ENCODE peak calls at places on chromosomes 1 and 21, in eight cellular contexts. D, R, Q, E, J, O, H and P are unnamed samples.

GRCh38 chr1:41152622-41153044 is 89.5 kb downstream of the SCMH1 start:
- DNase-seq in D (peak; percentile 92), R (no peak), Q (no peak), E (no peak), J (peak; percentile 96), O (peak; percentile 88), H (no peak), P (peak; percentile 44)

GRCh38 chr1:16111771-16112557 is 38.5 kb upstream of the FAM131C start:
- DNase-seq in D (peak; percentile 87), R (no peak), Q (no peak), E (peak; percentile 63), J (no peak), O (peak; percentile 68), H (no peak), P (no peak)

GRCh38 chr1:171081220-171081993 is 9.3 kb upstream of the FMO3 start:
- DNase-seq in D (peak; percentile 64), R (no peak), Q (no peak), E (no peak), J (peak; percentile 62), O (peak; percentile 71), H (no peak), P (peak; percentile 0)

GRCh38 chr1:93578911-93579825 is 102.5 kb downstream of the BCAR3 start:
- DNase-seq in D (no peak), R (no peak), Q (no peak), E (no peak), J (no peak), O (no peak), H (peak; percentile 17), P (no peak)

GRCh38 chr1:26288311-26288941 is 8.5 kb downstream of the SH3BGRL3 start:
- DNase-seq in D (peak; percentile 30), R (no peak), Q (peak; percentile 90), E (no peak), J (no peak), O (no peak), H (no peak), P (no peak)

GRCh38 chr1:3676581-3677410 is 24.5 kb downstream of the TP73 start:
- DNase-seq in D (no peak), R (no peak), Q (peak; percentile 62), E (no peak), J (no peak), O (no peak), H (no peak), P (no peak)

GRCh38 chr1:108082741-108083562 is 117.2 kb downstream of the SLC25A24 start:
- DNase-seq in D (no peak), R (no peak), Q (peak; percentile 28), E (no peak), J (peak; percentile 41), O (no peak), H (no peak), P (no peak)

GRCh38 chr1:36560621-36561364 is 78.1 kb upstream of the CSF3R start:
- DNase-seq in D (no peak), R (no peak), Q (no peak), E (no peak), J (no peak), O (no peak), H (no peak), P (no peak)

GRCh38 chr1:30083800-30084464 is 639.5 kb downstream of the MATN1 start:
- DNase-seq in D (peak; percentile 84), R (no peak), Q (no peak), E (peak; percentile 18), J (peak; percentile 58), O (peak; percentile 77), H (no peak), P (peak; percentile 46)

GRCh38 chr1:79100385-79100784 is 93.9 kb upstream of the ADGRL4 start:
- DNase-seq in D (peak; percentile 87), R (no peak), Q (no peak), E (no peak), J (peak; percentile 69), O (peak; percentile 35), H (no peak), P (peak; percentile 43)

GRCh38 chr1:158117854-158118691 is 62.6 kb upstream of the CD1D start:
- DNase-seq in D (peak; percentile 34), R (no peak), Q (peak; percentile 67), E (peak; percentile 28), J (peak; percentile 32), O (peak; percentile 29), H (no peak), P (no peak)

GRCh38 chr1:64691631-64692030 is 53.2 kb upstream of the RAVER2 start:
- DNase-seq in D (peak; percentile 48), R (no peak), Q (no peak), E (no peak), J (peak; percentile 20), O (peak; percentile 38), H (no peak), P (no peak)

GRCh38 chr1:30008998-30009657 is 714.3 kb downstream of the MATN1 start:
- DNase-seq in D (no peak), R (no peak), Q (no peak), E (no peak), J (peak; percentile 32), O (no peak), H (no peak), P (no peak)

GRCh38 chr1:150895618-150896017 is 8.7 kb downstream of the CTXND2 start:
- DNase-seq in D (peak; percentile 49), R (no peak), Q (no peak), E (no peak), J (peak; percentile 95), O (no peak), H (no peak), P (no peak)

GRCh38 chr21:26437326-26438009 is 135.6 kb downstream of the CYYR1 start:
- DNase-seq in D (no peak), R (no peak), Q (no peak), E (no peak), J (no peak), O (no peak), H (no peak), P (no peak)

GRCh38 chr1:116195077-116195868 is 84.1 kb downstream of the MAB21L3 start:
- DNase-seq in D (no peak), R (no peak), Q (no peak), E (no peak), J (no peak), O (no peak), H (no peak), P (no peak)

GRCh38 chr1:59310527-59310926 is 13.6 kb downstream of the FGGY start:
- DNase-seq in D (no peak), R (no peak), Q (no peak), E (no peak), J (no peak), O (no peak), H (no peak), P (no peak)

GRCh38 chr1:59985901-59986735 is 59.5 kb upstream of the CYP2J2 start:
- DNase-seq in D (no peak), R (peak; percentile 51), Q (no peak), E (no peak), J (no peak), O (no peak), H (no peak), P (peak; percentile 81)

GRCh38 chr1:244548558-244549115 is 87.6 kb downstream of the CATSPERE start:
- DNase-seq in D (no peak), R (no peak), Q (no peak), E (no peak), J (peak; percentile 7), O (no peak), H (no peak), P (no peak)
- TF ChIP-seq CTCF in D (no peak), R (no peak), Q (no peak), E (no peak), J (peak; percentile 28), O (no peak), H (no peak), P (no peak)

DNA sequence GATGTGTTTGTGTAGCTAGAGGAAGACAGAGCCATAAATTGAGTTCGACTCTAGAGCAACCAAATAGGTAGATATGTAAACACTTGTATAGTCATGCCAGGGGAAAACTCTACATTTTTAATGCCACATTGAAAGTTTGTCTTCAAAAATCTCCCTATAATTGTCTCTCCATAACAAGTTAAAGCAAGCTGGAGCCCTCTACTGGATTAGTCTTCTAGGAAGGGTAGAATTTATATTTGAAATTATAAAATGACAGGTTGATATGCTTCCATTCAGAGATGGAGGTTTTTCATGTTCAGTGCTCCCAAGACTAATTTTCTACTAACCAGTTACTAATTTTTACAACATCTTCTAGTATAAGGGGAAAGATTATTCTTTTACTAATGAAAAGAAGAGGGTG is 13.1 kb upstream of the COL24A1 start:
- DNase-seq in D (peak; percentile 36), R (no peak), Q (no peak), E (no peak), J (peak; percentile 30), O (no peak), H (no peak), P (no peak)
- TF ChIP-seq CTCF in D (peak; percentile 56), R (no peak), Q (no peak), E (no peak), J (peak; percentile 43), O (no peak), H (no peak), P (peak; percentile 39)

GRCh38 chr21:33296156-33296555 is 28.6 kb upstream of the IFNAR1 start:
- DNase-seq in D (no peak), R (no peak), Q (no peak), E (no peak), J (no peak), O (no peak), H (no peak), P (no peak)

GRCh38 chr21:33300701-33301631 is 23.8 kb upstream of the IFNAR1 start:
- DNase-seq in D (no peak), R (no peak), Q (no peak), E (no peak), J (peak; percentile 24), O (peak; percentile 70), H (no peak), P (no peak)

GRCh38 chr21:33302055-33302454 is 22.7 kb upstream of the IFNAR1 start:
- DNase-seq in D (no peak), R (no peak), Q (no peak), E (no peak), J (no peak), O (no peak), H (no peak), P (no peak)

GRCh38 chr21:33301632-33302002 is 23.2 kb upstream of the IFNAR1 start:
- DNase-seq in D (no peak), R (no peak), Q (no peak), E (no peak), J (no peak), O (no peak), H (no peak), P (no peak)

DNA sequence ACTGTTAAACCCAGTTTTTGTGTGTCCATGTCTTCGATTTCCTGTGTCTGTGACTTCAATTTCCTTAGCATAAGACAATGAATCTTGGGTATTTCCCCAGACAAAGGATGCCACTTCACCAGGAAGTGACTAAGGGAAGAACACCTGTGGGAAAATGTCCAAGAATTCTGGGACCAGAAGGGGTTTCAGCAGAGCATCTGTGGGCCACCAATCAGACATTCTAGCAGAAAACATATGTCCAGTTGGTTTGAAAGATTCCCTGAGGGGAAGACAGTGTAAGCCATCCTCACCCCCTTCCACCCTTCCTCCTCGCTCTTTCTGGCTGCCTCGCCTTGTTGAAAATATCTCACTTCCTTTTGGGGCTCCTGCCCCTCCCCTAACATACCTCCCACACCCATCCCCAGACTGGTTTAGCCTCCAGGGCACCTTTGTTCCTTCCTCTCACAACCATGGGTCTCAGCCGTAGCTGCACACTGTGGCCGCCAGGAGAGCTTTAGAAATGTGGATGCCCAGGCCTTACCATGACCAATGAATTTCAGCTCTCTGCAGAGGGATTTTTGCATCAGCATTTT is 25.5 kb upstream of the IFNAR1 start:
- DNase-seq in D (no peak), R (no peak), Q (peak; percentile 69), E (no peak), J (peak; percentile 57), O (no peak), H (no peak), P (no peak)
- TF ChIP-seq CTCF in D (no peak), R (no peak), Q (no peak), E (no peak), J (no peak), O (no peak), H (no peak), P (no peak)

GRCh38 chr1:44827197-44828002 is 15.7 kb downstream of the PTCH2 start:
- DNase-seq in D (no peak), R (no peak), Q (no peak), E (no peak), J (no peak), O (no peak), H (no peak), P (no peak)
- TF ChIP-seq CTCF in D (no peak), R (no peak), Q (no peak), E (no peak), J (no peak), O (no peak), H (no peak), P (no peak)